ENCODE peak calls at places on chromosomes 6 and 20, in six cellular contexts. U, K, F, L, T and E are unnamed samples.

GRCh38 chr6:128885381-128885780 is 2.4 kb downstream of the LAMA2 start:
- DNase-seq in F (no peak), U (no peak), T (no peak), K (no peak), L (no peak), E (no peak)

GRCh38 chr6:70811788-70812187 is 144.1 kb downstream of the SMAP1 start:
- DNase-seq in F (no peak), L (no peak), T (no peak), K (peak), U (no peak), E (no peak)

GRCh38 chr6:7615611-7616383 is 25.8 kb downstream of the SNRNP48 start:
- DNase-seq in F (peak), T (peak), U (peak), K (peak), L (no peak), E (peak)

GRCh38 chr6:54493138-54493537 is 184.9 kb downstream of the TINAG start:
- DNase-seq in L (peak), U (no peak), K (peak), T (no peak), F (no peak), E (no peak)

GRCh38 chr6:7087491-7087979 is 20.2 kb upstream of the RREB1 start:
- DNase-seq in F (peak), U (peak), T (peak), K (no peak), L (no peak), E (peak)

GRCh38 chr6:39029156-39030011 is 19.2 kb upstream of the GLP1R start:
- DNase-seq in T (peak), K (no peak), F (no peak), U (peak), L (no peak), E (no peak)

GRCh38 chr6:39263299-39264037 is 34.2 kb upstream of the KCNK5 start:
- DNase-seq in L (no peak), K (peak), F (no peak), T (peak), U (no peak), E (no peak)

GRCh38 chr20:36480456-36481048 is 60.8 kb upstream of the MYL9 start:
- DNase-seq in F (no peak), L (no peak), K (no peak), T (no peak), U (no peak), E (no peak)

GRCh38 chr20:433300-433975 is 25.3 kb downstream of the RBCK1 start:
- DNase-seq in F (no peak), U (peak), T (peak), L (no peak), K (peak), E (peak)

GRCh38 chr6:44480097-44480539 is 92.6 kb downstream of the CDC5L start:
- DNase-seq in L (no peak), T (no peak), F (no peak), K (no peak), U (no peak), E (no peak)

GRCh38 chr6:123393333-123393732 is 243.4 kb downstream of the TRDN start:
- DNase-seq in T (no peak), U (peak), K (peak), L (no peak), F (no peak), E (no peak)

GRCh38 chr6:169315830-169316614 is 62.4 kb upstream of the THBS2 start:
- DNase-seq in K (no peak), U (no peak), F (no peak), L (no peak), T (no peak), E (no peak)

DNA sequence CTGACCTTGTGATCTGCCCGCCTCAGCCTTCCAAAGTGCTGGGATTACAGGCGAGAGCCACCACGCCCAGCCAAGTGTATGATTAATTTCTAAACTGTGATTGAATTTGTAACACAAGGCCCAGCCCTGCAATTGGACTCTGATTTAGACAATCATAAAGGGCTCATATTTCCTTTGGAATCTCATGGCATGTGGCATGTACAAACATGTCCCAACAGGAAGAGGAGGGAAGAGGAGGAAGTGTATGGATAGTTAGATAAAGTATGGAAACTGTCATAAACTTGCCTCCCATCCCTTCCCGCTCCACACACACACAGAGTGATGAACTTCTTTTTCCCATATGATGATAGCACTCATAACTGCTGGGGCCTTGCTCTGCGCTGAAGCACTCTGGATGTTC is 27.2 kb upstream of the QKI start:
- DNase-seq in L (no peak), F (no peak), U (no peak), T (no peak), K (peak), E (no peak)
- H3K4me3 ChIP-seq in L (no peak), F (no peak), U (no peak), T (no peak), K (no peak), E (no peak)

GRCh38 chr6:31825553-31825952 is 2.0 kb upstream of the HSPA1B start:
- DNase-seq in K (no peak), F (no peak), T (no peak), L (no peak), U (no peak), E (no peak)
- H3K4me3 ChIP-seq in K (no peak), F (no peak), T (no peak), L (no peak), U (no peak), E (no peak)

DNA sequence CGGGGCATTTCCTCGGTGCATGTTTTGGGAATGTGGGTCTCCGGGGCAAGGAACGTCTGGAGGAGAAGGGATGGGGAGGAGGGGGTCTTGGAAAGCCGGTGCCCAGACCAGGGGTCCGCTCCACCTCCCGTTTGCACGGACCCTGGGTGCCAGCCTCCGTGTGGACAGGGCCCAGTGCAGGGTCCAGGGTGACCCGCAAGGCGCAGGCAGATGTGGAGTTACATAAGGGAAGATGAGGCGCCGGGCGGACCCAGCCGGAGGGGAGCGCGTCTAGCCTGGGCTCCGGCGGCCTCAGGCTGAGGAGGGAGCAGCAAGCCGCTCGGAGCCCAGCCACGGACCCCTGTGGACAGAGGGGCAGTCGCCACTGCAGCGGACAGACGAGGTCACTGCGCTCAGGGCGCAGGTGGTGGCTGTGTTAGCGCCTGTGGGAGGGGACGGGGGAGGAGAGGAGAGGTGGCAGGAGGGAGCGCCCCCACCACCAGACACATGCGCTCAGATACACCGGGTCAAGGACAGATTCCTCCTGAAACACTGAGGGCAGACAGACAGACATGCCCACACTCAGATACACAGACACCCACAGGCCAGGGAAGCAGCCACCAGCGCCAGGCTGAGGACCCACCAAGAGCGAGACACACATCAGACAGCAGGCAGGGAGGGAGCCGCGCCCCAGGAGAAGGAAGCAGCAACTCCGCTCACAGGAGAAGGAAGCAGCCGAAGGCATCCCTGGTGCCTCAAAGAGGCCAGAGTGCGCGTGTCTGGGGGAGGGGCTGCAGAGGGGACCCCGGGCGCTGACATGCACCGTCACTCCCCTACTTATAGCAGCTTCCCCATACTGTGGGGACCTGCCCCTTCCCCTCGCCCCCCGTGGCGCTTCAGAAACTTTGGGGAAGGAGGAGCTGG is 839 bp upstream of the HRH3 start:
- DNase-seq in F (no peak), T (no peak), L (no peak), U (no peak), K (no peak), E (no peak)
- H3K4me3 ChIP-seq in F (no peak), T (no peak), L (no peak), U (no peak), K (no peak), E (no peak)

DNA sequence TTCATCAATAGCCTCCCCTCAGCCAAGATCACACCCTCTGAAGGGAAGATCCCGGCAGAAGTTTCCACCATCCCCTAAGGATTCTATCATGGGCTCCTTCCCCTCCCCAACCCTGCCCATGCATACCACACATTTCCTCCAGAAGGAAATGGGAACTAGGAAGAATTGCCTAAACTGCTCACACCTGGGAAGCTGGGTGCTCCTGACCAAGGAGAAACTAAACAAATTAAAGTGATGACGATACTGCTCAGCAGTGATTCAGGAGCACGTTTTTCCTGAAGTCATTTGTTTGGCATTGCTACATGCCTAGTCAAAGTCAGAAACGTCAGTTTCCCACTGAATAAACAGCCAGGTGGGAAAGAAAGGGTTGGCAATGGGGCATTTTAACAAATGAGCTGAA is 136.1 kb upstream of the CDYL start:
- DNase-seq in U (no peak), K (peak), T (no peak), F (no peak), L (peak), E (no peak)
- H3K4me3 ChIP-seq in U (no peak), K (no peak), T (no peak), F (no peak), L (no peak), E (no peak)

DNA sequence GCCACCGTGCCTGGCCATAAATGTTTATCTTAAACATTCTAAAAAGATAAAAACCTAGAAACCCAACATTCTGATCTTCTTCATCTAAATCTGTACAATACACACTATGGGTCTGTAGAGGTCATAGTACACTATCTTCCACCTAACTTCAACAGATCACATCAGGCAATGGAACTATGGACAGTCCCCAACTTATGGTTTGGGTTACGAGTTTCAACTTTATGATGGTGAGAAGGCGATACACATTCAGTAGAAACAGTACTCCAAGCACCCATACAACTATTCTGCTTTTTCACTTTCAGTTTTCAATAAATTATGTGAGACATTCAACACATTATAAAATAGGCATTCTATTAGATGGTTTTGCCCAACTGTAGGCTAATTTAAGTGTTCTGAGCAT is 23.1 kb downstream of the FKBP5 start:
- DNase-seq in U (peak), T (peak), F (no peak), L (no peak), K (no peak), E (no peak)
- H3K4me3 ChIP-seq in U (no peak), T (peak), F (peak), L (no peak), K (no peak), E (no peak)

DNA sequence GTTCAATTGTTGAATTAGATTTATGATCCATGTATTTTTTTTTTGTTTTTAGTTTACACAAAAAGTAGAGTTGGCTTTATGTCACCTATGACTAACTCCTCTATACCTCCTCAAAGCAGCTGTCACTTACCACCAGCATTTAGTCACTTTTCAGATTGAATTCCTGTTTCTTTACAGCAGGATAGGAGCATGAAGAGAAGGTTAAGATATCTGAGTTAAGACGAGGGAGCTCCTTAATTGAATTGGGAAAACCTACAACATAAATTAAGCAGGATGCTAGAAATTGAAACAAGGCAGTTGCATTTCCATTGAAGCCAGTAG is 237.2 kb downstream of the FARS2 start:
- DNase-seq in K (peak), T (no peak), L (no peak), F (no peak), U (no peak), E (no peak)
- H3K4me3 ChIP-seq in K (no peak), T (peak), L (no peak), F (no peak), U (no peak), E (no peak)

DNA sequence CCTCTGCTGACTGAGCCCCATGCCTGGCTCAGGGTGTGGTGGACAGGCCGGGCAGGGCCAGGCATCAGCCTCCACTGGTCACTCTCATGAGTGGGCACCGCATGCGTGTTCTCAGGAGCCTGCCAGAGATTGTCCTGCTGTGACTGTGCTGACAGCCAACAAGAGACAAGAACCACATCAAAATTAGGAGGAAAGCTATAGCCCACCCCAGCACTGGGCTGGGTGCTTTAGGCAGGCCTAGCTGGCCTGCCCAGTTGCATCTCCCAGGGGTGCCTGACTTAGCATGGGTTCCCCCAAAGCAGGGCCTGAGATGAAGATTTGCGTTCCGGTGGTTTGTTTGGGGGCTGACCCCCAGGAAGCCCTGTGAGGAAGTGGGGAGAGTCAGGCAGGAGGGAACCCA is 53.9 kb downstream of the LINC00237 start:
- DNase-seq in L (no peak), K (no peak), F (no peak), U (no peak), T (no peak), E (no peak)
- H3K4me3 ChIP-seq in L (no peak), K (no peak), F (no peak), U (no peak), T (no peak), E (no peak)